ENCODE peak calls at places on chromosomes 13 and 19, in five cellular contexts. K is sigmoid colon, V is uterus, Y is IMR-90, C is prostate gland. A is an unnamed sample.

GRCh38 chr13:99988469-99989375 is 7.1 kb downstream of the ZIC2 start:
- DNase-seq in K (no peak), V (no peak), Y (no peak), C (no peak), A (no peak)

GRCh38 chr13:95787356-95788099 is 110.6 kb downstream of the DNAJC3 start:
- DNase-seq in K (no peak), V (no peak), Y (peak), C (no peak), A (no peak)

GRCh38 chr13:114140131-114140908 is 7.9 kb upstream of the RASA3 start:
- DNase-seq in K (peak), V (no peak), Y (no peak), C (no peak), A (no peak)

GRCh38 chr13:102089722-102090121 is 312.1 kb downstream of the FGF14 start:
- DNase-seq in K (no peak), V (no peak), Y (no peak), C (no peak), A (no peak)

GRCh38 chr19:15287496-15287895 is 44.8 kb downstream of the BRD4 start:
- DNase-seq in K (no peak), V (no peak), Y (no peak), C (no peak), A (no peak)

GRCh38 chr19:35350591-35350990 is 2.9 kb downstream of the FFAR1 start:
- DNase-seq in K (peak), V (no peak), Y (no peak), C (no peak), A (no peak)

GRCh38 chr13:70424428-70424827 is 316.2 kb upstream of the KLHL1 start:
- DNase-seq in K (no peak), V (no peak), Y (no peak), C (no peak), A (no peak)

GRCh38 chr13:108278466-108278865 is 8.9 kb downstream of the TNFSF13B start:
- DNase-seq in K (no peak), V (no peak), Y (no peak), C (no peak), A (no peak)

GRCh38 chr19:38557205-38557799 is 60.5 kb downstream of the MAP4K1 start:
- DNase-seq in K (no peak), V (no peak), Y (no peak), C (no peak), A (no peak)

GRCh38 chr13:45353895-45354294 is 12.9 kb upstream of the TPT1 start:
- DNase-seq in K (no peak), V (no peak), Y (no peak), C (no peak), A (no peak)

GRCh38 chr13:52002361-52002760 is 8.9 kb downstream of the ATP7B start:
- DNase-seq in K (no peak), V (no peak), Y (no peak), C (no peak), A (no peak)

GRCh38 chr13:94112227-94112626 is 367.3 kb downstream of the DCT start:
- DNase-seq in K (no peak), V (no peak), Y (peak), C (no peak), A (no peak)

GRCh38 chr19:38554676-38555141 is 63.0 kb downstream of the MAP4K1 start:
- DNase-seq in K (no peak), V (no peak), Y (no peak), C (no peak), A (no peak)

GRCh38 chr13:67076378-67076777 is 153.8 kb downstream of the PCDH9 start:
- DNase-seq in K (no peak), V (no peak), Y (peak), C (no peak), A (no peak)

GRCh38 chr13:25753976-25754375 is 297.8 kb downstream of the SHISA2 start:
- DNase-seq in K (no peak), V (no peak), Y (no peak), C (no peak), A (no peak)

GRCh38 chr19:11382898-11383705 is 1.0 kb downstream of the EPOR start:
- DNase-seq in K (peak), V (no peak), Y (no peak), C (no peak), A (peak)

GRCh38 chr13:42140494-42140893 is 92.0 kb downstream of the DGKH start:
- DNase-seq in K (no peak), V (no peak), Y (no peak), C (no peak), A (no peak)

GRCh38 chr19:6271721-6272410 is 7.9 kb downstream of the MLLT1 start:
- DNase-seq in K (peak), V (peak), Y (peak), C (peak), A (peak)

GRCh38 chr13:38577048-38577447 is 109.8 kb upstream of the FREM2 start:
- DNase-seq in K (no peak), V (no peak), Y (no peak), C (no peak), A (no peak)

GRCh38 chr13:95209109-95209508 is 92.1 kb downstream of the ABCC4 start:
- DNase-seq in K (no peak), V (no peak), Y (no peak), C (no peak), A (no peak)

GRCh38 chr19:55251296-55252081 is 7.3 kb downstream of the PPP6R1 start:
- DNase-seq in K (no peak), V (no peak), Y (peak), C (no peak), A (no peak)

GRCh38 chr19:13807421-13808021 is 12.3 kb downstream of the ZSWIM4 start:
- DNase-seq in K (no peak), V (no peak), Y (no peak), C (no peak), A (no peak)

GRCh38 chr13:110444226-110444653 is 117.3 kb downstream of the RAB20 start:
- DNase-seq in K (peak), V (peak), Y (peak), C (no peak), A (no peak)

GRCh38 chr13:35699805-35700204 is 223.3 kb upstream of the MAB21L1 start:
- DNase-seq in K (peak), V (peak), Y (peak), C (peak), A (peak)

GRCh38 chr19:7916137-7916907 is 1.7 kb downstream of the TGFBR3L start:
- DNase-seq in K (no peak), V (no peak), Y (no peak), C (no peak), A (no peak)

GRCh38 chr13:101579291-101579802 is 126.9 kb downstream of the ITGBL1 start:
- DNase-seq in K (no peak), V (no peak), Y (peak), C (no peak), A (no peak)

GRCh38 chr13:68808456-68808855 is 1299.2 kb upstream of the ATXN8OS start:
- DNase-seq in K (no peak), V (no peak), Y (no peak), C (no peak), A (no peak)

GRCh38 chr19:56969726-56970125 is 129.2 kb upstream of the PEG3 start:
- DNase-seq in K (no peak), V (peak), Y (no peak), C (no peak), A (peak)

GRCh38 chr19:7161292-7161691 is 91.8 kb downstream of the ZNF557 start:
- DNase-seq in K (peak), V (no peak), Y (no peak), C (no peak), A (no peak)

GRCh38 chr13:70339738-70340137 is 231.5 kb upstream of the KLHL1 start:
- DNase-seq in K (no peak), V (no peak), Y (no peak), C (no peak), A (peak)

GRCh38 chr19:53365899-53366493 is 491 bp downstream of the ZNF525 start:
- DNase-seq in K (no peak), V (no peak), Y (no peak), C (peak), A (no peak)

GRCh38 chr13:30371649-30372265 is 50.5 kb upstream of the UBE2L5 start:
- DNase-seq in K (no peak), V (no peak), Y (peak), C (peak), A (no peak)

GRCh38 chr13:102817907-102818306 is 19.0 kb downstream of the BIVM start:
- DNase-seq in K (no peak), V (no peak), Y (no peak), C (no peak), A (no peak)

GRCh38 chr19:8484331-8484894 is 18.0 kb downstream of the PRAM1 start:
- DNase-seq in K (no peak), V (no peak), Y (no peak), C (no peak), A (peak)

GRCh38 chr13:32164622-32165268 is 133.2 kb downstream of the FRY start:
- DNase-seq in K (no peak), V (no peak), Y (peak), C (no peak), A (peak)

GRCh38 chr13:111573362-111573761 is 252.9 kb downstream of the TEX29 start:
- DNase-seq in K (no peak), V (no peak), Y (no peak), C (no peak), A (no peak)

GRCh38 chr19:30645946-30646577 is 273.9 kb downstream of the ZNF536 start:
- DNase-seq in K (peak), V (no peak), Y (no peak), C (no peak), A (no peak)

GRCh38 chr19:30648321-30648720 is 276.1 kb downstream of the ZNF536 start:
- DNase-seq in K (no peak), V (no peak), Y (peak), C (no peak), A (no peak)

GRCh38 chr19:30649149-30649548 is 277.0 kb downstream of the ZNF536 start:
- DNase-seq in K (no peak), V (no peak), Y (no peak), C (no peak), A (no peak)

GRCh38 chr19:30647891-30648290 is 275.7 kb downstream of the ZNF536 start:
- DNase-seq in K (no peak), V (no peak), Y (no peak), C (no peak), A (no peak)

GRCh38 chr19:30646806-30647205 is 274.6 kb downstream of the ZNF536 start:
- DNase-seq in K (no peak), V (no peak), Y (no peak), C (no peak), A (no peak)
- H3K27ac ChIP-seq in K (no peak), V (no peak), Y (no peak), C (no peak), A (no peak)

GRCh38 chr19:17419154-17419490 is 725 bp upstream of the MVB12A start:
- DNase-seq in K (no peak), V (no peak), Y (no peak), C (no peak), A (no peak)

GRCh38 chr19:17418710-17419109 is 1.1 kb upstream of the MVB12A start:
- DNase-seq in K (no peak), V (no peak), Y (no peak), C (no peak), A (no peak)

GRCh38 chr19:17420267-17420924 is 549 bp downstream of the MVB12A start:
- DNase-seq in K (peak), V (peak), Y (no peak), C (no peak), A (peak)

GRCh38 chr19:17421942-17422341 is 2.1 kb downstream of the MVB12A start:
- DNase-seq in K (no peak), V (no peak), Y (no peak), C (no peak), A (no peak)

DNA sequence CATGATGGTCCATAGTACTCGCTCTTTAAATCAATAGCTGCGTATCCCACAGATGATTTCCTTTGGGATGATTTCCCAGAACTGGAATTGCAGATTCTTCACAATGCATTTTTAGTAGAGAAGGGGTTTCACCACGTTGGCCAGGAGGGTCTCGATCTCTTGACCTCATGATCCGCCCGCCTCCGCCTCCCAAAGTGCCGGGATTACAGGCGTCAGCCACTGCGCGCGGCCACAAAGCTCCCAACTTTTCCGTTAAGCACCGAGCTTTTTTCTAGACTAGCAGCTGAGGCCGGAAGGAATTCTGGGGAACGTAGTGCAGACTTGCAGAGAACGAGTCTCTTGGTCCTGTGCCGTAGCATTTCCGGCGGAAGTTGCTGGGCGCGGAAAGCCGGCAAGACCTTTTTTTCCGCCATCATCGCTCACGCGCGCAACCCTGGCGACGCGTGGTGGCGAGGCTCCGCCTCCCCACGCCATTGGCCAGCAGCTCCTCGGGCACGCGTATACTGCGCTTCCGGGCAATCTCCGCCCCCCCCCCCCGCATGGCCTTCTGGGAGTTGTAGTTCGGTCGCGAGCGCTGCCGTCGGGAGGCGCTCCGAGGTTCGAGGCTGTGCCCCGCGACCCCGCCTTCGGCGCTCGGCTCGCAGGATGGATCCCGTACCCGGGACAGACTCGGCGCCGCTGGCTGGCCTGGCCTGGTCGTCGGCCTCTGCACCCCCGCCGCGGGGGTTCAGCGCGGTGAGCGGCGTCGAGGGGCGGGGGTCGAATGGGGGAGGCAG is at the start of gene MVB12A:
- DNase-seq in K (peak), V (peak), Y (peak), C (peak), A (peak)
- TF ChIP-seq POLR2A in K (no peak), V (peak), Y (peak), C (peak), A (peak)

GRCh38 chr13:50699874-50700663 is 143.4 kb downstream of the DLEU7 start:
- DNase-seq in K (no peak), V (no peak), Y (no peak), C (no peak), A (no peak)
- H3K27ac ChIP-seq in K (no peak), V (no peak), Y (no peak), C (no peak), A (no peak)

DNA sequence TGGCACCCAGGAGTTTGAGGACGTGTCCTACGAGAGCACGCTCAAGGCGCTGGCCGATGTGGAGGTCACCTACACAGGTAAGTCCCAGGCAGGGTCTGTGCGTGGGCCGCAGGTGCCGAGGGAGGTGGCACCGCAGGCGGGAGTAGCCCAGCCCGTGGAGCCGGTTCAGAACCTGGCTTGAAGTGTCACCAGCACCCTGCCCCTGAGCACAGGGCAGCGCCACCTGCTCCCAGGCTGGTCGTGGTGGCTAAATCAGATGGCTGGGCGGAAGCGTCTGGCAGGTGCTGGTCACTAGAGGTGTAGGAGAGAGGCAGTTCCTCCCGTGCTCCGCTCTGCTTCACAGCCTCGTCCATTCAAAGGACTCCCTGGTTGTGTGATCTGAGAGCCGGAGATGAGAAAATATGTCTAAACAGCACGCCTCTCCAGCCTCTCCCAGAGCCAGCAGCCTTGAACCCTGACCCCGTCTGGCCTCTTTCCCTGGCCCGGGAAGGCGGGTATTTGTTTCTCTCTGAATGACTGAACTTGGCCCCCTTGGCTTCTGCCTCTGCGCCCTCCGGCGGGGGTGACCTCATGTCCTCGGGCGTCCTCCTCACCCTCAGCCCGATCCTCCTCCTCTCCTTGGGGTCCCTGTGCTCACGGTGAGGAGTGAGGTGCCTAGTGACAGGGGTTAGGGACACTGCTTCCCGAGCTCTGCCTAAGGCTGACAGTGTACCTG is 5.4 kb downstream of the THOP1 start:
- DNase-seq in K (no peak), V (no peak), Y (no peak), C (no peak), A (peak)
- TF ChIP-seq POLR2A in K (no peak), V (no peak), Y (no peak), C (no peak), A (no peak)

DNA sequence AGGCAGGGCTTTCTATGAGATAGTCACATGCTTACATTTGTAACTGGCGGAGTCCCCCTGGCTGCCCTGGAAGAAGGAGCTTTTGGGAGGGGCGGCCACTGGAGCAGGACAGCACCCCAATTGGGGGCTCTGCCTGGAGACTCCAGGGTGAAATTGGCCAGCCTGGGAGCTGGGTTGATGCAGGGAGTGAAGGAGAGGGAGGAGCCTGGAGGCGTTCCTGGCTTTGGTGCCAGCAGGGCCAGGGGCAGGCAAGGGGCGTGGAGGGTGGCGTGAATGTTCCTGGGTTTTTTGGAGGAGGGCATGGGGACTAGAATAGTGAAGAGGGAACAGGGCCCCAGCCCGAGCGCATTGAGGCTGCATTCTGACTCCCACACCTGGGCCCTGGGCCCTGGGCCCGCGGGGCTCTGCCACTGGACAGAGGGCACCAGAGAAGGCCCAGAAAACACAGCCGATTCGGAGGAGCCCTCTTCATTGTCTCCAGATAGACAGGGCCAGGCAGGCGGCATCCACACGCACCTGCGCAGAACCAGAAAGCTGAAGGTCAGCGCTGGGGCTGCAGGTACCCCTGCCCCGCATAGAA is 29.5 kb downstream of the COMP start:
- DNase-seq in K (no peak), V (no peak), Y (no peak), C (no peak), A (no peak)
- H3K27ac ChIP-seq in K (peak), V (no peak), Y (no peak), C (peak), A (no peak)

DNA sequence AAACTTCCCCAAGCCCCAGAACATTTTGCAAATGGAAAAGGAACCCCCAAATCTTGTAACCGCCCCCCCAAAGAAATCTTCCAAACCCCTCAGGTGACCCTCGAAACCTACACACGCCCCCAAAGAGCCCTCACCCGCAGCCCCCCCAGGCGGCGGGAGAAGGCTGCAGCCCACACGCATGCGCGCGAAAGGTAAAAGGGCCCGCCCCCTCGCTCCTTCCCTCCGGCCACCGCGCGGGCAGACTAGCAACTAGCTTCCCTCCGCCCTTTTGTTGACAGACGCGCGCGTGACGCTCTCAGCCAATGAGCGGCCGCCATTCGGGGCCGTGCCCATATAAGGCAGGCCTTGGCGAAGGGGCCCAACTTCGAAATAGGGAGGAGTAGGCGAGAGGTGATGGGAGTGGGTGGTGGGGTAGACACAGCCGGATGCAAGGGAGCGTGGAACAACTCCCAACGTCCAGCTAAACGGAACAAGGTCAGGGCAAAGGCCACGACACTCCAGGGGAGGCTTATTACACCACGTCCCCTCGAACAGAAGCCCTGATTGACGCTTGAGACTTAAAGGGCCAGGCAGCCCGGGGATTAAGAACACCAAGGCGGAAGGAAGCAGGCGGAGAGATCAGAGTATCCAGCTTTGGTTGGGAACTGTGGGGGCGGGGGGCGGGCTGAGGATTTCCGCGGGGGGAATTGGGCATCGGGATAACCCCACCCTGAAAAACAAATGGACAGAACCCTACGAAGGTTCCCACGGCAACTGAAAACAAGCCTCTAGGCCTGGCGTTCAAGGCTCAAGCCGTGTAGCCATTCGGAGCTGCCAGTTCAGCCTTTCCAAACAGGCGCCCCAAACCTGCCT is 13.3 kb downstream of the FBXO46 start:
- DNase-seq in K (peak), V (peak), Y (peak), C (peak), A (peak)
- TF ChIP-seq POLR2A in K (peak), V (peak), Y (peak), C (peak), A (no peak)